ENCODE peak calls at places on chromosomes 11 and 22, in seven cellular contexts. W is IMR-90, M is H9, A is neuronal stem cell, L is H1, D is mesenchymal stem cell, R is trophoblast cell. F is an unnamed sample.

GRCh38 chr22:48940266-48940987 is 887.2 kb downstream of the BRD1 start:
- DNase-seq in D (no peak), A (no peak), R (no peak), M (no peak), L (no peak), W (no peak), F (no peak)

GRCh38 chr11:26283852-26284421 is 48.0 kb upstream of the ANO3 start:
- DNase-seq in R (no peak), D (no peak), M (peak; percentile 32), L (no peak), W (no peak), A (no peak), F (no peak)

GRCh38 chr11:127815316-127815715 is 772.0 kb downstream of the ETS1 start:
- DNase-seq in M (no peak), D (no peak), R (no peak), A (no peak), L (no peak), W (no peak), F (peak; percentile 52)

GRCh38 chr11:35165416-35166368 is 26.7 kb downstream of the CD44 start:
- DNase-seq in A (no peak), M (no peak), D (peak; percentile 86), L (no peak), R (peak; percentile 21), W (peak; percentile 50), F (no peak)

GRCh38 chr11:1844221-1845094 is 5.7 kb downstream of the TNNI2 start:
- DNase-seq in M (no peak), W (no peak), L (no peak), A (no peak), R (peak; percentile 83), D (peak; percentile 44), F (no peak)

GRCh38 chr11:2511421-2512369 is 66.9 kb downstream of the KCNQ1 start:
- DNase-seq in L (no peak), M (no peak), W (no peak), D (no peak), A (no peak), R (no peak), F (no peak)

GRCh38 chr11:13256216-13256615 is 21.4 kb upstream of the BMAL1 start:
- DNase-seq in L (no peak), M (no peak), D (no peak), R (no peak), W (peak; percentile 41), A (no peak), F (no peak)

GRCh38 chr11:68673991-68674390 is 10.4 kb upstream of the GAL start:
- DNase-seq in R (no peak), D (no peak), L (no peak), A (no peak), M (no peak), W (no peak), F (no peak)

GRCh38 chr11:75782540-75783263 is 14.1 kb downstream of the DGAT2 start:
- DNase-seq in M (no peak), L (no peak), R (no peak), A (no peak), D (no peak), W (no peak), F (no peak)

GRCh38 chr22:44158766-44159165 is 22.0 kb upstream of the PARVG start:
- DNase-seq in M (no peak), W (no peak), R (no peak), D (no peak), A (no peak), L (no peak), F (no peak)

GRCh38 chr11:2348986-2349385 is 28.1 kb upstream of the CD81 start:
- DNase-seq in W (peak; percentile 59), M (no peak), R (no peak), L (no peak), A (no peak), D (peak; percentile 23), F (no peak)

GRCh38 chr11:35424157-35424945 is 5.0 kb upstream of the SLC1A2 start:
- DNase-seq in L (no peak), R (no peak), W (peak; percentile 77), M (no peak), D (no peak), A (no peak), F (no peak)

GRCh38 chr11:113162590-113162961 is 151.8 kb upstream of the TTC12 start:
- DNase-seq in W (no peak), R (peak; percentile 6), A (no peak), D (no peak), L (no peak), M (no peak), F (no peak)

GRCh38 chr11:129458756-129459535 is 83.3 kb downstream of the BARX2 start:
- DNase-seq in L (no peak), D (no peak), M (no peak), A (no peak), R (no peak), W (no peak), F (no peak)

GRCh38 chr11:75554258-75555022 is 7.6 kb upstream of the SERPINH1 start:
- DNase-seq in M (peak; percentile 96), R (no peak), D (peak; percentile 100), A (peak; percentile 55), W (peak; percentile 100), L (no peak), F (peak; percentile 93)

DNA sequence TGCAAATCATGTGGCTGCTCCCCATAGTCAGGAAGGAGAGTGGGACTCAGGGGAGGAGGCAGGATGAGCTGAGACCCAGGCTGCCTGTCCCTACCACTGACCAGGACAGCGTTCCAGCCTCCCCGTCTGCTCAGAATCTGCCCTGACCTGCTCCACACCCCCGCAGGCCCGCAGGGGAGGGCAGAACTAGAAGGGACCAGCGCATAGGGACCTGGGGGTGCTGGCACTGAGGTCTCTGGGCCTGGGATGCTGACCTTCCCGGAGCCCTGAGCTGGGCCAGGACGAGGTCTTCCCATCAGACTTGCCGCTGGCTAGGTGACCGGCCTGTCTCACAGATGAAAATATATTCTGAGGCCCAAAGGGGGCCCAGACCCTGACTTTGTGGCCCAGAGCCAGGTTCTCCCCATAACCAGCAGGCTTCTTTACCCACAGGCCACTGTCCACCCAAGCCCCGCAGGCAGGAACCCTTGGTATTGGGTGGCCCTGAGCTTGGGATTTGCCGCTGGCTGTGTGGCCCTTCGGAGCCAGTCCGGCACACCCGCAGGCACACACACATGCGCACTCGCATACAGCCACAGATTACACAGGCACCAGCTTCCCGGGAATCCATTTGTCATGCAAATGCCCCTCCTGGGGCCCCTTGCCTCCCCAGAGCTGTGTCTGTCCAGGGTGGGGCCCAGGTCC is 13.8 kb upstream of the PIM3 start:
- DNase-seq in R (peak; percentile 81), W (no peak), L (no peak), A (no peak), M (peak; percentile 43), D (no peak), F (no peak)
- H2AK5ac ChIP-seq in R (peak overlapping the region; percentile 44), W (no peak overlapping the region), L (no peak overlapping the region), A (peak overlapping the region; percentile 97), M (no peak overlapping the region), D (no peak overlapping the region), F (no peak overlapping the region)

DNA sequence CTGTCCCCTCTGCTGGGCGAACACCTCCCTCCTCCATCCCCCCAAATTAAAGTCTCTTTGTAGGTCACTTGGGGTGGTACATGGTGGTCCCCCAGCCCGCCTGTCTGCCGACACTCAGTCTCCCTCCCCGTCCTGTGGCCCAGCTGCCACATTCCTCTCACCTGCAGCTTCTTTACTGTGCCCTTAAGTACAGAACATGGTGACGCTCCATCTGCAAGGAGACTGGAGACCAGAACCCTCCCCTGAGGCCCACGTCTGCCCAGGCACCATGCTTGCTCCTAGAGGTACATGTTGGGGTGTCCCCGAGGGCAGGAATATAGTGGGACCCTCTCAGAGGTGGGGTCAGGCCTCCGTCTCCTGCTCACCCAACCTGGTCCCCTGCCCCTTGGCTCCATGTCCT is 5.6 kb upstream of the EHD1 start:
- DNase-seq in D (no peak), R (no peak), L (no peak), W (no peak), M (no peak), A (no peak), F (no peak)
- H2AK5ac ChIP-seq in D (no peak overlapping the region), R (no peak overlapping the region), L (no peak overlapping the region), W (no peak overlapping the region), M (no peak overlapping the region), A (peak overlapping the region; percentile 81), F (no peak overlapping the region)

GRCh38 chr11:18720811-18721575 is 5.0 kb downstream of the IGSF22 start:
- DNase-seq in W (peak; percentile 43), D (peak; percentile 77), R (peak; percentile 85), A (peak; percentile 80), L (peak; percentile 75), M (peak; percentile 96), F (peak; percentile 94)

GRCh38 chr11:18722293-18722637 is 3.7 kb downstream of the IGSF22 start:
- DNase-seq in D (no peak), W (no peak), L (no peak), A (no peak), R (no peak), M (no peak), F (no peak)

GRCh38 chr11:18721576-18722292 is 4.3 kb downstream of the IGSF22 start:
- DNase-seq in D (peak; percentile 63), A (peak; percentile 66), M (peak; percentile 80), W (peak; percentile 34), L (no peak), R (peak; percentile 74), F (peak; percentile 88)

GRCh38 chr11:18723991-18724390 is 2.0 kb downstream of the IGSF22 start:
- DNase-seq in M (no peak), R (no peak), W (no peak), L (no peak), D (no peak), A (no peak), F (no peak)

GRCh38 chr11:18720086-18720810 is 5.7 kb downstream of the IGSF22 start:
- DNase-seq in R (no peak), M (no peak), L (no peak), D (no peak), A (no peak), W (peak; percentile 25), F (no peak)
- H2AK5ac ChIP-seq in R (no peak overlapping the region), M (no peak overlapping the region), L (no peak overlapping the region), D (no peak overlapping the region), A (no peak overlapping the region), W (no peak overlapping the region), F (no peak overlapping the region)

GRCh38 chr22:24124247-24124646 is 57.0 kb upstream of the SUSD2 start:
- DNase-seq in D (no peak), R (no peak), L (no peak), W (no peak), M (no peak), A (no peak), F (no peak)

GRCh38 chr22:24128024-24128423 is 53.3 kb upstream of the SUSD2 start:
- DNase-seq in W (no peak), A (no peak), L (no peak), R (no peak), M (no peak), D (no peak), F (no peak)

GRCh38 chr22:24128631-24129601 is 52.4 kb upstream of the SUSD2 start:
- DNase-seq in L (no peak), D (no peak), R (no peak), M (no peak), A (no peak), W (no peak), F (no peak)

GRCh38 chr22:24121938-24122337 is 59.3 kb upstream of the SUSD2 start:
- DNase-seq in L (no peak), D (no peak), M (no peak), W (no peak), R (no peak), A (no peak), F (no peak)

DNA sequence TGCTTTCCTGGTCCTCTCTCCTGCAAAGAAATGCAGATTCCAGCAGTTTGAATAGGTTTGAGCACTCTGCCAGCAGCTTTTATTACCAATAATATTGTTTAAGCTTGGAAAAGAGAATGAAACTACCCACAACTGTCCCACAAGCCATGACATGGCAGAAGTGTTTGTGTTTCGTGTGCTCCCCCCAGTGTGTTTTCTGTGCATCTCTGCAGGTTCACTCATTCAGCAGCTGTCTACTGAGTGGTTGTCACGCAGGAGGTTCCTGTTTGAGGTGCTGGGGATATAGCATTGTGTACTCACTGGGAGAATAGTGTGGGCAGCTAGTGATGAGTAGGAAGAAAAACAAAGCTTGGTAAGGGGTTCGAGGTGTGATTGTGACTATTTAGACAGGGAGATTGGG is 55.3 kb upstream of the SUSD2 start:
- DNase-seq in R (no peak), A (no peak), D (no peak), M (no peak), L (no peak), W (no peak), F (no peak)
- H2AK5ac ChIP-seq in R (no peak overlapping the region), A (no peak overlapping the region), D (no peak overlapping the region), M (no peak overlapping the region), L (no peak overlapping the region), W (no peak overlapping the region), F (no peak overlapping the region)